ENCODE peak calls at places on chromosome 2, in seven cellular contexts. V is skeletal muscle cell, J is T-helper 2 cell, E is HT-29, H is mesenchymal stem cell, D is tibial nerve, F is brain microvascular endothelial cell. Z is an unnamed sample.

GRCh38 chr2:147689510-147689909 is 155.3 kb upstream of the ACVR2A start:
- DNase-seq in V (no peak), D (no peak), H (no peak), J (no peak), E (no peak), F (no peak), Z (no peak)

GRCh38 chr2:211187602-211188001 is 631.2 kb downstream of the CPS1 start:
- DNase-seq in D (no peak), H (no peak), V (no peak), E (no peak), J (no peak), F (no peak), Z (no peak)

GRCh38 chr2:236887953-236888765 is 197.5 kb upstream of the COPS8 start:
- DNase-seq in H (peak), F (no peak), E (no peak), J (no peak), V (no peak), D (no peak), Z (no peak)

GRCh38 chr2:88182721-88183120 is 12.6 kb downstream of the THNSL2 start:
- DNase-seq in F (no peak), H (no peak), V (no peak), J (no peak), D (no peak), E (no peak), Z (no peak)

GRCh38 chr2:188569441-188569840 is 277.8 kb downstream of the GULP1 start:
- DNase-seq in D (no peak), F (no peak), H (no peak), E (no peak), J (no peak), V (peak), Z (no peak)

GRCh38 chr2:39837856-39838453 is 58.9 kb upstream of the THUMPD2 start:
- DNase-seq in D (no peak), J (no peak), E (peak), V (no peak), F (peak), H (peak), Z (peak)

GRCh38 chr2:148716378-148716777 is 71.8 kb downstream of the EPC2 start:
- DNase-seq in J (no peak), H (no peak), F (no peak), E (no peak), D (no peak), V (no peak), Z (no peak)

GRCh38 chr2:157903051-157903625 is 27.0 kb upstream of the ACVR1 start:
- DNase-seq in D (no peak), J (no peak), H (no peak), V (no peak), E (no peak), F (no peak), Z (no peak)

GRCh38 chr2:127661072-127661618 is 14.2 kb downstream of the LIMS2 start:
- DNase-seq in V (no peak), D (no peak), E (no peak), J (no peak), H (peak), F (peak), Z (no peak)

GRCh38 chr2:230658877-230659652 is 53.6 kb upstream of the CAB39 start:
- DNase-seq in E (no peak), D (no peak), V (no peak), F (no peak), H (no peak), J (no peak), Z (no peak)

GRCh38 chr2:126449677-126450076 is 206.3 kb upstream of the GYPC start:
- DNase-seq in E (no peak), F (no peak), J (no peak), V (no peak), D (no peak), H (no peak), Z (no peak)

GRCh38 chr2:54572636-54573531 is 116.8 kb downstream of the SPTBN1 start:
- DNase-seq in D (no peak), F (peak), J (peak), V (peak), H (peak), E (no peak), Z (no peak)

GRCh38 chr2:177165731-177166711 is 46.6 kb upstream of the HNRNPA3 start:
- DNase-seq in D (no peak), F (peak), J (no peak), V (no peak), E (peak), H (peak), Z (no peak)

GRCh38 chr2:234808907-234809306 is 142.9 kb upstream of the SH3BP4 start:
- DNase-seq in V (no peak), E (no peak), H (no peak), D (no peak), J (no peak), F (no peak), Z (no peak)

GRCh38 chr2:161169335-161169734 is 9.1 kb downstream of the TANK start:
- DNase-seq in F (no peak), H (no peak), V (no peak), D (no peak), E (no peak), J (no peak), Z (no peak)

GRCh38 chr2:65354773-65355172 is 77.6 kb downstream of the SPRED2 start:
- DNase-seq in F (no peak), E (no peak), V (no peak), D (no peak), H (no peak), J (no peak), Z (no peak)

GRCh38 chr2:227597993-227598392 is 700 bp upstream of the SCYGR2 start:
- DNase-seq in J (no peak), V (no peak), F (no peak), E (no peak), D (no peak), H (no peak), Z (peak)

GRCh38 chr2:176464886-176465564 is 195.8 kb downstream of the MTX2 start:
- DNase-seq in V (no peak), J (no peak), H (no peak), D (no peak), F (no peak), E (no peak), Z (no peak)

GRCh38 chr2:18795881-18796280 is 206.5 kb upstream of the NT5C1B start:
- DNase-seq in V (peak), D (no peak), F (no peak), J (no peak), H (peak), E (no peak), Z (no peak)

GRCh38 chr2:29920631-29921559 is 491 bp downstream of the ALK start:
- DNase-seq in F (no peak), J (no peak), E (no peak), H (no peak), V (peak), D (no peak), Z (no peak)

GRCh38 chr2:101710690-101711318 is 13.3 kb downstream of the MAP4K4 start:
- DNase-seq in J (no peak), F (no peak), E (no peak), D (no peak), V (no peak), H (no peak), Z (no peak)

GRCh38 chr2:69298261-69298660 is 88.8 kb downstream of the GFPT1 start:
- DNase-seq in E (no peak), H (peak), V (peak), D (no peak), J (no peak), F (peak), Z (no peak)

GRCh38 chr2:208501217-208501616 is 94.6 kb downstream of the PTH2R start:
- DNase-seq in D (no peak), E (peak), H (no peak), V (no peak), J (no peak), F (peak), Z (no peak)

GRCh38 chr2:31606511-31606910 is 25.8 kb upstream of the SRD5A2 start:
- DNase-seq in D (no peak), H (no peak), J (no peak), F (no peak), E (no peak), V (no peak), Z (no peak)

GRCh38 chr2:64524604-64525322 is 635 bp downstream of the AFTPH start:
- DNase-seq in E (peak), V (no peak), J (no peak), D (no peak), H (peak), F (no peak), Z (peak)

GRCh38 chr2:149586063-149586462 is 1.5 kb downstream of the MMADHC start:
- DNase-seq in H (no peak), V (no peak), D (no peak), F (no peak), J (no peak), E (no peak), Z (no peak)

GRCh38 chr2:240925191-240925575 is 19.0 kb downstream of the CROCC2 start:
- DNase-seq in H (no peak), V (no peak), D (peak), F (no peak), J (no peak), E (no peak), Z (no peak)

GRCh38 chr2:127422631-127423475 is 4.6 kb downstream of the PROC start:
- DNase-seq in E (no peak), F (no peak), V (no peak), D (no peak), H (no peak), J (no peak), Z (peak)

GRCh38 chr2:166042356-166042755 is 85.5 kb downstream of the SCN1A start:
- DNase-seq in H (no peak), J (no peak), D (no peak), V (no peak), E (no peak), F (no peak), Z (no peak)

GRCh38 chr2:233817305-233817980 is 36.9 kb downstream of the HJURP start:
- DNase-seq in V (no peak), E (no peak), D (no peak), F (no peak), J (no peak), H (no peak), Z (no peak)

GRCh38 chr2:231648579-231649174 is 56.0 kb downstream of the TEX44 start:
- DNase-seq in J (no peak), V (no peak), D (no peak), F (peak), E (peak), H (peak), Z (no peak)

GRCh38 chr2:226782092-226782713 is 17.4 kb downstream of the IRS1 start:
- DNase-seq in J (no peak), V (peak), E (no peak), D (no peak), H (peak), F (peak), Z (no peak)

GRCh38 chr2:178679891-178680290 is 127.3 kb downstream of the TTN start:
- DNase-seq in H (no peak), J (no peak), F (no peak), V (no peak), D (no peak), E (no peak), Z (no peak)

GRCh38 chr2:113848758-113849460 is 41.0 kb upstream of the ACTR3 start:
- DNase-seq in D (no peak), F (no peak), H (no peak), J (no peak), V (no peak), E (no peak), Z (no peak)

GRCh38 chr2:64204716-64205115 is 60.5 kb upstream of the PELI1 start:
- DNase-seq in H (peak), F (no peak), V (no peak), E (no peak), D (no peak), J (no peak), Z (no peak)

GRCh38 chr2:194223173-194223670 is 1433.8 kb upstream of the SLC39A10 start:
- DNase-seq in V (no peak), F (no peak), D (no peak), E (no peak), H (no peak), J (no peak), Z (peak)

GRCh38 chr2:208300847-208301618 is 35.0 kb downstream of the PIKFYVE start:
- DNase-seq in F (no peak), J (no peak), D (no peak), E (no peak), H (no peak), V (no peak), Z (no peak)